ENCODE peak calls at places on chromosomes 11 and 22, in four cellular contexts. F is CD8-positive, alpha-beta memory T cell; G is adrenal gland; P is heart right ventricle. Z is an unnamed sample. For H3K4me1, the result is how much of the 10 kb centered on the place peaks cover.

GRCh38 chr11:131760191-131760951 is 390.0 kb downstream of the NTM start:
- DNase-seq in G (no peak), F (no peak), P (no peak), Z (no peak)

GRCh38 chr11:19820100-19820499 is 107.5 kb downstream of the NAV2 start:
- DNase-seq in P (no peak), G (no peak), F (no peak), Z (no peak)

GRCh38 chr11:533049-533585 is 2.3 kb downstream of the HRAS start:
- DNase-seq in P (no peak), F (no peak), G (no peak), Z (peak)

GRCh38 chr11:117851852-117852251 is 24.6 kb downstream of the FXYD6 start:
- DNase-seq in G (no peak), P (no peak), F (no peak), Z (peak)

GRCh38 chr11:10975287-10975721 is 117.5 kb upstream of the ZBED5 start:
- DNase-seq in G (no peak), F (no peak), P (no peak), Z (no peak)

GRCh38 chr11:109728056-109728455 is 306.1 kb downstream of the C11orf87 start:
- DNase-seq in P (no peak), F (no peak), G (no peak), Z (no peak)

GRCh38 chr11:2513441-2513840 is 68.6 kb downstream of the KCNQ1 start:
- DNase-seq in P (no peak), F (no peak), G (peak), Z (peak)

GRCh38 chr11:131924001-131924400 is 553.6 kb downstream of the NTM start:
- DNase-seq in F (no peak), P (no peak), G (no peak), Z (peak)

GRCh38 chr11:17428261-17428660 is 39.8 kb upstream of the KCNJ11 start:
- DNase-seq in P (no peak), G (no peak), F (no peak), Z (no peak)

GRCh38 chr22:27405672-27406388 is 395.7 kb downstream of the MN1 start:
- DNase-seq in F (no peak), G (peak), P (peak), Z (peak)

GRCh38 chr22:32723632-32724031 is 77.9 kb upstream of the TIMP3 start:
- DNase-seq in G (peak), P (peak), F (peak), Z (peak)

GRCh38 chr22:41862160-41862529 is 29.2 kb downstream of the SREBF2 start:
- DNase-seq in P (no peak), F (peak), G (peak), Z (no peak)

GRCh38 chr22:44025171-44026065 is 1.3 kb downstream of the PARVB start:
- DNase-seq in P (peak), F (no peak), G (peak), Z (peak)

GRCh38 chr22:26068571-26068970 is 100.7 kb upstream of the SEZ6L start:
- DNase-seq in G (no peak), F (no peak), P (no peak), Z (no peak)

GRCh38 chr22:49994361-49995058 is 18.1 kb downstream of the IL17REL start:
- DNase-seq in P (no peak), F (no peak), G (no peak), Z (no peak)

GRCh38 chr11:69934861-69935494 is 115.8 kb upstream of the FGF3 start:
- DNase-seq in P (peak), F (no peak), G (peak), Z (no peak)

GRCh38 chr11:79663012-79663411 is 222.2 kb upstream of the TENM4 start:
- DNase-seq in P (no peak), F (no peak), G (no peak), Z (no peak)

GRCh38 chr22:27108425-27109114 is 451.2 kb downstream of the MIAT start:
- DNase-seq in G (peak), P (peak), F (no peak), Z (peak)

GRCh38 chr11:47797633-47798032 is 30.5 kb upstream of the FNBP4 start:
- DNase-seq in F (no peak), G (no peak), P (no peak), Z (no peak)

GRCh38 chr11:933002-933820 is 7.5 kb downstream of the AP2A2 start:
- DNase-seq in F (no peak), G (no peak), P (no peak), Z (no peak)

GRCh38 chr11:71452354-71453020 is 516 bp upstream of the NADSYN1 start:
- DNase-seq in G (peak), P (peak), F (peak), Z (no peak)

GRCh38 chr11:113376156-113376555 is 11.4 kb upstream of the ANKK1 start:
- DNase-seq in F (no peak), P (no peak), G (peak), Z (no peak)

GRCh38 chr11:85844439-85845051 is 10.6 kb upstream of the CCDC83 start:
- DNase-seq in P (no peak), F (no peak), G (no peak), Z (no peak)

GRCh38 chr11:57318178-57318577 is 6.6 kb downstream of the TNKS1BP1 start:
- DNase-seq in G (no peak), F (no peak), P (no peak), Z (peak)

GRCh38 chr22:44723801-44724200 is 21.8 kb downstream of the PRR5 start:
- DNase-seq in G (no peak), P (no peak), F (no peak), Z (no peak)

GRCh38 chr11:102513869-102514268 is 16.7 kb downstream of the MMP7 start:
- DNase-seq in F (no peak), P (no peak), G (peak), Z (no peak)

GRCh38 chr11:40722179-40722795 is 737.2 kb downstream of the LRRC4C start:
- DNase-seq in P (no peak), F (no peak), G (peak), Z (no peak)

DNA sequence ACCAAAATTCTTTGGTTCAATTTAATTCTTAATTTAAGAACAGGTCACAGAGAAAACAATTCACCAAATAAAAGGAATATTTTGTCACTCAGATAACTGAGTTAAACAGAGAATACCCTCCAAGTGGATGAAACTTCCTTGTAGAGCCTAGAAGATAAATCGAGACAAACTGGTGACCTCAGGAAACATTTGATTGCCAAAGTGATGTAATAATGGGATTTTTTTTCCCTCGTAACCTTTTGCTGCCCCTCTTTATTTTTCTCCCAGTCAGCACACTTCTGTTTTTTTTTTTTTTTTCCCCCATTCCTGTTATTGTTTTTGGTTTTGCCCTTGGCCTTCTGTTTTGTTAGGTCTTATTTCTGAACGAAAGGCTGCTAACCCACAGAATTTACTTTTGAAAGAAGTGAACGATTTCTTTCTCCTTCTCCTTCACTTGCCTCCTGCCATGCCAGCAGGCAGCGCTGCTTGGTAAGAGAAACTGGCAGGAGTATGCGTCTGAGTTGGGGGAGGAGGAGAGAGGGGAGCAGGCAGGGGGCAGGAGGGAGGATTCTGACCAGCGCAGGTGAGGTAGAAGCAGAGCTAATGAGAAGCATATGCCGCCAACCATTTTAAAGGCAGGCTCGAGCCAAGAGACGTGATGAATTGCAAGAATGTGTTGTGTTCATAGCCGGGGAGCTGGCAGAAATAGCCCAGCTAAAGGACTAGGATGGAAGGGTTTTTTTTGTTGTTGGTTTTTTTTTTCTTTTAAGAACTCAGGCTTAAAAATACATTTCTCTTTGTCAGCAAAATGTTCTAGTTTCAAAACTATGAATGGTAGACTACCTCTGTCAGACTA is 121.9 kb upstream of the MTMR2 start:
- DNase-seq in G (peak), F (no peak), P (peak), Z (peak)
- H3K4me3 ChIP-seq in G (peak), F (no peak), P (peak), Z (peak)

GRCh38 chr22:17980638-17981051 is 43.7 kb downstream of the MICAL3 start:
- DNase-seq in F (peak), P (peak), G (peak), Z (peak)
- H3K4me1 ChIP-seq in F (under half), P (half or more), G (under half), Z (under half)

DNA sequence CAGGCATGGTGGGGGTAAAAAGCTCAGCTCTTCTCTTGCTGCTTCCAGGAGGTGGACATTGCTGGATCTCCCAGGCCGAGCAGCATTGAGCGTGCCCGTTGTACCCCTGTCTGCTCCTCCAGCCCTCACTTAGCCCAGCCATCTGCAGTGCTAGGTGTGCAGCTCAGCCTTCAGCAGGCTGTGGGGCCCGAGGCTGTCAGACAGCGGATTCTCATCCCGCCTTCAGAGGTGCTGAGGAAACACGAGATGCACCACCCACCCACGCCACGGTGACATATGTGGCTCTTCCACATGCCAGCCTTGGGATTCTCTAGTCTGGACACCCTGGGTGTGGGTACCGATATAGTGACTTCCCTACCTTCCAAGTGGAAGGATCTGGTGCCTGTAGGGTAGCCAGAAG is 48.9 kb upstream of the NECTIN1 start:
- DNase-seq in F (no peak), G (no peak), P (no peak), Z (no peak)
- H3K4me3 ChIP-seq in F (no peak), G (no peak), P (no peak), Z (no peak)

DNA sequence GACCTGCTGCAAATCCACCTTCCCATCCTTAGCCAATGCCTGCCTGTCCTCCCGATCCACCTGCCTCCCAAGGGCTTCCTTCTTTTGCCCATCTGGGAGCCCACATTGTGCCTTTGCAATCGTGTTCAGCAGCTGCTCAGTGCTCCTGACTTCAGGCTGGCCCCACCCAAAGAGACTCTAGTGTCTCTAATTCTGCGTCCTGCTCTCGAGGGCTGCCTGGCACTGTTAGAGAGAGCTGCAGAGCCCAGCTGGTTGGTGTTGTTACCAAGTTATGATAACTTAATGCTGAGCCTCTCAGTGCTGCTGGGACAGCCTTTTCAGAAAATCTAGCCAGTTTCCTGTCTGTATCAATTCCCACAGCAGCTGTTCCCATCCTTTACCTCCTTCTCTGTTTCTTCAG is 69.1 kb downstream of the MICAL2 start:
- DNase-seq in G (no peak), P (no peak), F (no peak), Z (no peak)
- H3K4me1 ChIP-seq in G (under half), P (half or more), F (under half), Z (under half)

GRCh38 chr22:40853330-40853729 is 3.1 kb downstream of the ST13 start:
- DNase-seq in P (no peak), F (no peak), G (no peak), Z (no peak)

GRCh38 chr22:40856513-40857308 is at the start of the genes ST13 and XPNPEP3:
- DNase-seq in G (peak), F (peak), P (peak), Z (peak)

GRCh38 chr22:40855104-40855959 is 1.1 kb downstream of the ST13 start:
- DNase-seq in F (no peak), G (peak), P (no peak), Z (peak)

GRCh38 chr22:40855960-40856512 is 403 bp downstream of the ST13 start:
- DNase-seq in F (no peak), G (peak), P (no peak), Z (no peak)

DNA sequence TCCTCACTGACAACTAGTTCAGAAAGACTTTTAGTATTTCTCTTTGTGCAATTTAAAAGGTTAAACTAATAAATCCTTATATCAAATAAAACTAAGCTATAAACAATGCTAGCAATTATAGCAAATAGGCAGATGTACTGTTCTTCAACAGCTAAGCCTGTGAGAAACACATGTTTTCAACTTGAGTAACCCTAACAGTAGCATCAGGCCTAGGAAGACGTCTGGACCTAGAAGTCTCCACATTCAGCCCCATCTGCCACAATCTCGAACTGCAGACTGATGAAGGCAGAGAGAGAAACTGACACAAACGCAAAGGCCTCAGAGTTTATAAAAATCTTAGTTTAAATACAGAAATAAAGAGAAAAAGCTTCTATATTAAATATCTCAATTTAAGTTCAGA is 2.5 kb downstream of the ST13 start:
- DNase-seq in G (no peak), P (no peak), F (no peak), Z (no peak)
- H3K4me3 ChIP-seq in G (peak), P (no peak), F (no peak), Z (peak)

DNA sequence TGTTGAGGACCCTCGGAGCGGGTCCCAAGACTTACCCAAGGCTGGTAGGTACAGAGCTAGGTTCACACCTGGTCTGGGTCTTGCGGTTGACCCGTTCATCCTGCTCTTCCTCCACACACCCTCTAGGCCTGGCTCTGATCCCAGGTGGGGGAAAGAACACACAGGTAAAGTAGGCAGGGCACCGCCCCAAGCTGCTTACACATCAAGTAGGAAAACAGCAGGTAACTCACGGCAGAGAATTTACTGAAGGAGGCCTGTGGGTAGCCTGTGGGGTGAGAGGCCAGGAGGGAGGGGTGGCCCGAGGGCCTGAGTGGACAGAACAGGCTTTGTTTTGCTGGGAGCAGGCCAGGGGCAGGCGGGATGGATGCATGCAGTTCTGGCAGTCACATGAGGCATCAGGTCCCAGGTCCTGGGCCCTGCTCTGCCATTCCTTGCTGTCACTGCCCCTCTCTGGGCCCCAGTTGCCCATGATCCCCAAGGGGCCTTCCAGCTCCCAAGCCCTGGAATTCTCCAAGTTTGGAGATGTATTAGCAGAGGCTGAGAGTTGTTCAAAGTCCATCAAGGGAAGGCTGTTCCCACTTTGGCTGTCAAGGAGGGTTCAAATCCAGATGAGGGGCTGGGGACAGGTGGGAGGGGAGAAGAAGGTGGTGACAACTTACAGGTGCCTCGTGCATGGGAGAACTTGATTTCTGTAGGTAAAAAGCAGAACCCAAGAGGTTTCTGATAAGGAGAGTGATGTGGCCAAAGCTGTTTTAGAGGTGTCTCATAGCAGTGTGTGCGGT is 5.7 kb downstream of the TSKU start:
- DNase-seq in G (no peak), P (no peak), F (no peak), Z (peak)
- H3K4me1 ChIP-seq in G (under half), P (half or more), F (under half), Z (under half)

DNA sequence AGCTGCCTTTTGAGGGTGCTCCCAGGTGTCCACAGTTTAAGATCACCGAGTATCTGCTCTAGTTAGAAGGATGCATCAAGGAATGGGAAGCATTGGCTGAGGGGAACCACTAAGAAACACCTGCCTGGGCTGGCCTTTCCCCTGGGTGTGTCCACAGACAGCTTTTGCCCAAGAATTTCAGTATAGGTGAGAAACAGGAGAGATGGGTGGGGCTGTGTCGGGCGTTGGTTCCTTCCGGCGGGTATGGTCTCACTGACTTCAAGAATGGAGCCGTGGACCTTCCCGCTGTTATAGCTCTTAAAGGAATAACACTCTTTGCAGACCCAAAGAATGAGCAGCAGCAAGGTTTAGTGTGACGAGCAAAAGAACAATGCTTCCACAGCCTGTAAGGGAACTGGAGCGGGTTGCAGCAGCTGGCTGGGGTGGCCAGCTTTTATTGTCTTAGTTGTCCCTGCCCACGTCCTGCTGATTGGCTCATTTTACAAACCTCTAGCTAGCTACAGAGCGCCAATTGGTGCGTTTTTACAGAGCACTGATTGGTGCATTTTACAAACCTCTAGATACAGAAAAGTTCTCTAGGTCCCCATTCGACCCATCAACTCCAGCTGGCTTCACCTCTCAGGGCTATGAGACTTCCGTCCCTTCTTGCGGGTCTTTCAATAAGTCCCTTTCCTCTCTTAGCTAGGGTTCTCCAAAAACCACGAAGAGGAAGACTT is 2.4 kb downstream of the FADS1 start:
- DNase-seq in G (peak), P (no peak), F (no peak), Z (peak)
- H3K4me3 ChIP-seq in G (peak), P (peak), F (peak), Z (peak)

Z was measured in right cardiac atrium.